ENCODE peak calls at places on chromosome 10, in four cellular contexts. D is osteocyte, T is HFF-Myc, O is AG04449. H is an unnamed sample.
A peak's percentile ranks its signal among the peaks of the same experiment; 100 is the strongest.

GRCh38 chr10:99658622-99659030 is 683 bp upstream of the ENTPD7 start:
- DNase-seq in T (no peak), D (no peak), O (no peak), H (no peak)

GRCh38 chr10:6843477-6843876 is 263.4 kb upstream of the PRKCQ start:
- DNase-seq in T (no peak), D (no peak), O (no peak), H (no peak)

GRCh38 chr10:127309609-127310008 is 113.2 kb upstream of the INSYN2A start:
- DNase-seq in O (no peak), T (peak; percentile 27), D (no peak), H (no peak)

GRCh38 chr10:95832216-95833037 is 75.3 kb upstream of the CC2D2B start:
- DNase-seq in D (no peak), O (no peak), T (no peak), H (no peak)

GRCh38 chr10:112562122-112562521 is 115.1 kb downstream of the VTI1A start:
- DNase-seq in T (no peak), O (no peak), D (no peak), H (no peak)

GRCh38 chr10:78774614-78774998 is 294.2 kb upstream of the ZMIZ1 start:
- DNase-seq in T (no peak), D (no peak), O (no peak), H (no peak)

GRCh38 chr10:69335063-69335587 is 56.8 kb downstream of the HK1 start:
- DNase-seq in O (no peak), D (no peak), T (no peak), H (no peak)

GRCh38 chr10:79454259-79454658 is 8.8 kb upstream of the ZCCHC24 start:
- DNase-seq in D (no peak), O (no peak), T (no peak), H (no peak)

GRCh38 chr10:121919666-121920065 is 8.2 kb downstream of the ATE1 start:
- DNase-seq in O (no peak), T (no peak), D (no peak), H (no peak)

GRCh38 chr10:31299119-31299518 is 19.9 kb upstream of the ZEB1 start:
- DNase-seq in D (no peak), O (no peak), T (no peak), H (no peak)

GRCh38 chr10:51729822-51730530 is 30.6 kb upstream of the CSTF2T start:
- DNase-seq in D (no peak), T (no peak), O (no peak), H (no peak)

GRCh38 chr10:49601857-49602256 is 8.3 kb upstream of the SLC18A3 start:
- DNase-seq in T (no peak), O (no peak), D (peak; percentile 67), H (peak; percentile 48)

GRCh38 chr10:20494474-20494873 is 402.6 kb downstream of the NEBL start:
- DNase-seq in D (no peak), O (no peak), T (no peak), H (no peak)

GRCh38 chr10:17353568-17353967 is 100.8 kb downstream of the ST8SIA6 start:
- DNase-seq in T (no peak), D (no peak), O (no peak), H (no peak)

GRCh38 chr10:1170867-1171180 is 114.6 kb downstream of the WDR37 start:
- DNase-seq in T (no peak), D (no peak), O (no peak), H (no peak)

GRCh38 chr10:71757450-71757918 is 15.8 kb downstream of the VSIR start:
- DNase-seq in O (no peak), D (no peak), T (no peak), H (no peak)

GRCh38 chr10:10854715-10855114 is 163.0 kb upstream of the CELF2 start:
- DNase-seq in D (no peak), O (no peak), T (no peak), H (no peak)

GRCh38 chr10:69653561-69653960 is 23.5 kb downstream of the FAM241B start:
- DNase-seq in D (no peak), O (no peak), T (no peak), H (no peak)

GRCh38 chr10:70685461-70685911 is 13.2 kb downstream of the ADAMTS14 start:
- DNase-seq in O (no peak), T (no peak), D (no peak), H (no peak)
- TF ChIP-seq CTCF in O (no peak), T (no peak), D (no peak), H (peak; percentile 4)

DNA sequence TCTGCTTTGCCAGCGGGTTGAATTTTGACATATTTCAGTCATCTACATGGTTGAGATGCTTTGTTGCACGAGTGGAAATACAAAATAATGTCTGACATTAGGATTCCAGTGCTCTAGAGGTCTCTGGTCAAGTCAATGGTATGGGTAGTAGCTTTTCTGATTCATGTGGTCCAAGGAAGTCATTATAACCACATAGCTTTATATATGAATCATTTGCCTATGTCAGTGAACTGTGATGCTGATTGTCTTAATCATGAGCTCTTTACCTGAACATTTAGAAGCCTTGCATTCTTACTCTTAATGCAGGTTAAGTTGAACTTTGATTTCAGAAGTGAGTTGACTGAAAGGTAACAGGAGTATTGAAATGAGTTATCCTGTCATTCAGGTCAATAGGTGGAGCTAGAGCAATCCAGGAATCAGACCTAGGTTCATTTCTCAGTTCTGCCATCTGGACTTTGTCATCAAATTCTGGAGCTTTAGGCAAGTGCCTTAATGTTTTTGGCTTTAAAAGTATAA is 3.3 kb downstream of the MAPK8 start:
- DNase-seq in O (no peak), T (no peak), D (no peak), H (no peak)
- TF ChIP-seq CTCF in O (no peak), T (no peak), D (peak; percentile 20), H (no peak)

DNA sequence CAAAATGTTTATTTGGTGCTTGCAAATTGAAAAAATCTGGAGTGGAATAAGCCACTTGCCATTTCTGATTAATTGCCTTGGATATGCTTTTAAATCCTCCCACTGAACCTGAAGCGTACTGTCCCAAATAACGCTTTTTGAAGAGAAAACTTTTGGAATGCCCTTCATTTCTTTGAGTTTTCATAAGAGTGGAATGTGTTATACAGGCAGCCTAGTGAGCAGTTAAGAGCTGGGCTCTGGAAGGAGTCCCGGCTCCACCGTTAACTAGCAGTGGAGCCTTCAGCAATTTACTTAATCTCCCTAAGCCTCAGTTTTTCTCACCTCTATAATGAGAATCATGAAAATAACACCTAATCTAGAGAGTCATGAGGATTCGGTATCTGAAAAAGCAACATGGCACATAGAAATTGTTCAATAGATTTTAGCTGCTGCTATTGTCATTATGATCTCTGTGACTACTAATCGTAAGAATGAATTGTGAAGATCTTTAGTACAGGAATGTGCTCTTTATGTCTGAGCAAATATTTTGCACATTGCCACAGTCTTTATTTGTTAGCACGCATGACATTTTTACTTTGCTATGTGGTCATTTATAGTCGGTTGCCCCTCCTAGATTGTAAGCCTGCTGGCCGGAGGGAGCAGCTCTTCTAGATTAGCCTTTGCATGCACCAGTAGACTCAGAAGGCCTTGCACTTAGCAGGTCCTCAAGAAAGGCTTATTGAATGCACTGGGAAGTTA is 59.3 kb downstream of the PLCE1 start:
- DNase-seq in T (no peak), D (no peak), O (no peak), H (no peak)
- TF ChIP-seq CTCF in T (no peak), D (no peak), O (no peak), H (no peak)

DNA sequence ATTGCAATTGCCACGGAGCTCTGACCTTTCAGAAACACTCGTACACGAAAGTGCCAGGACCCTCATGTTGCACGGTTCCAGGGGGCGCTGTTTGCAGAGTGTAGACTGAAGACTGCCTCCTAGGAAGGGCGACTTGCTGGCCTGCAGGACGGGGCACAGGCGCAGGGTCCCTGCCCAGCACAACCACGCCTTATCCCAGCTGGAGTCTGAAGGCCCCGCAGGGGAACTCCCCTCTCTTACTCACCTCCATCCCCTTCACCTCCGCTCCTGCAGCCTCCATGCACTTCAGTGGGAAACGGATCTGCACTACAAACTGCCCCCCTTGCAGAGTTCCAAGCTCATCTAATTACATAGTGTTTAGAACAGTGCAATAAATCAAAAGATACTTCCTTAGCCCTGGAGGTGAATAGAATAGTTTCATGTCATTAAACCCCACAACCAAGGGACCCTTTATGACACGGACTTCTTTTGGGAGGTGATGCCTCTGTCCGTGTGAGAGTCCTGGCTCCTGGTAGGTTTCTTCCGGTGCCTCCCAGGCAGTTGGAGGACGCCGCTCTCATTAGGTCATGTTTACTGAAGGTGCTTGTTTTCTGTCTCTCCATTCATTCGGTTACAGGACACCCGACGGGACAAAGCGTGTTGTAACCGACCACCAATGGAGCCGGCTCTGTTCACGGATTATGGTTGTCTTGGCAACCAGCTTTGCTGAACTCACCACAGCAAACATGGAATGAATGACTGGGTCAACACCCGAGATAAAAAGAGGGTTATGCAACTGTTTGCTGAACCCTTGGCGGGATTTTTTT is 262.2 kb downstream of the BAMBI start:
- DNase-seq in D (no peak), O (no peak), T (no peak), H (no peak)
- TF ChIP-seq CTCF in D (peak; percentile 25), O (peak; percentile 4), T (peak; percentile 14), H (peak; percentile 74)

GRCh38 chr10:33337335-33337854 is 2.9 kb upstream of the NRP1 start:
- DNase-seq in T (no peak), O (peak; percentile 55), D (no peak), H (no peak)
- TF ChIP-seq CTCF in T (no peak), O (peak; percentile 3), D (peak; percentile 33), H (peak; percentile 68)

GRCh38 chr10:84540617-84541288 is 212.4 kb downstream of the CCSER2 start:
- DNase-seq in D (peak; percentile 92), T (no peak), O (no peak), H (peak; percentile 86)
- TF ChIP-seq CTCF in D (peak; percentile 79), T (peak; percentile 83), O (peak; percentile 94), H (peak; percentile 85)

GRCh38 chr10:23438547-23439451 is at the start of gene OTUD1:
- DNase-seq in O (peak; percentile 40), D (peak; percentile 98), T (peak; percentile 48), H (peak; percentile 96)
- TF ChIP-seq CTCF in O (peak; percentile 31), D (no peak), T (no peak), H (peak; percentile 40)

DNA sequence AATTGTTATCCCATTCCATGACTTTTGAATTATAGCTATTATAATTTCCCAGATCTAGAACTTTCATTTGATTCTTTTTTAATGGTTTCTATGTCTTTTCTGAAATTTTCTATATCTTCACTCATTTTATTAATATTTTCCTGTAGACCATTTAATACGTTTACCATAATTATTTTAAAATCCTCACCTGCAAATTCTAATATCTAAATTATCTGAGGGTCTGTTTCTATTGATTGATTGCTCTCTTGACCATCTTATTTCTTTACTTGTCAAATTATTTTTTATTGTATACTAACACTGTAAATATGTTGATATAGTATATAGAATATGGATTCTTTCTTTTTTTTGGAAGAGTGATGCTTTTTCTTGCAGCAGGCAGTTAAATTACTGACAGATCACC is 229.3 kb upstream of the CTBP2 start:
- DNase-seq in T (no peak), O (no peak), D (no peak), H (no peak)
- TF ChIP-seq CTCF in T (no peak), O (no peak), D (no peak), H (no peak)